ENCODE peak calls at places on chromosomes 7 and 10, in nine cellular contexts. Q is NT2/D1, I is stromal cell of bone marrow, U is mesothelial cell of epicardium, R is AG08395, V is choroid plexus epithelial cell, E is activated gamma-delta T cell treated with Interleukin-2 at 50 U/mL for 16 hours, X is cardiac fibroblast, T is HFF-Myc. K is an unnamed sample.

GRCh38 chr10:93032105-93032808 is 28.3 kb upstream of the CYP26C1 start:
- DNase-seq in Q (no peak), I (no peak), U (no peak), R (no peak), V (peak), E (no peak), X (no peak), T (no peak), K (no peak)

GRCh38 chr10:126731613-126731995 is 61.1 kb upstream of the C10orf90 start:
- DNase-seq in Q (no peak), I (peak), U (no peak), R (no peak), V (no peak), E (no peak), X (peak), T (no peak), K (no peak)

GRCh38 chr7:115585015-115585655 is 445.4 kb downstream of the TFEC start:
- DNase-seq in Q (no peak), I (no peak), U (no peak), R (no peak), V (no peak), E (no peak), X (no peak), T (no peak), K (no peak)

GRCh38 chr10:5550621-5551530 is 26.1 kb downstream of the CALML3 start:
- DNase-seq in Q (no peak), I (no peak), U (peak), R (no peak), V (peak), E (no peak), X (no peak), T (no peak), K (peak)

GRCh38 chr7:143417734-143418378 is 9.2 kb upstream of the EPHA1 start:
- DNase-seq in Q (no peak), I (no peak), U (no peak), R (no peak), V (no peak), E (no peak), X (no peak), T (no peak), K (no peak)

GRCh38 chr10:119079572-119080520 is 771 bp downstream of the EIF3A start:
- DNase-seq in Q (no peak), I (peak), U (peak), R (peak), V (peak), E (peak), X (peak), T (no peak), K (peak)

GRCh38 chr10:37496061-37496460 is 361.3 kb downstream of the ZNF248 start:
- DNase-seq in Q (no peak), I (no peak), U (no peak), R (no peak), V (no peak), E (no peak), X (no peak), T (no peak), K (no peak)

GRCh38 chr10:113866551-113867394 is 12.3 kb downstream of the NHLRC2 start:
- DNase-seq in Q (no peak), I (no peak), U (no peak), R (no peak), V (no peak), E (no peak), X (no peak), T (no peak), K (no peak)

GRCh38 chr10:116457480-116457879 is 29.8 kb downstream of the PNLIPRP3 start:
- DNase-seq in Q (no peak), I (no peak), U (no peak), R (no peak), V (no peak), E (no peak), X (no peak), T (no peak), K (no peak)

GRCh38 chr10:74011762-74012161 is 13.8 kb downstream of the VCL start:
- DNase-seq in Q (no peak), I (peak), U (no peak), R (peak), V (peak), E (no peak), X (peak), T (no peak), K (no peak)

GRCh38 chr10:67045404-67045803 is 119.6 kb downstream of the LRRTM3 start:
- DNase-seq in Q (no peak), I (no peak), U (no peak), R (no peak), V (no peak), E (no peak), X (peak), T (no peak), K (no peak)

GRCh38 chr7:94146408-94146807 is 142.3 kb upstream of the BET1 start:
- DNase-seq in Q (no peak), I (no peak), U (no peak), R (no peak), V (peak), E (no peak), X (no peak), T (no peak), K (no peak)

GRCh38 chr10:316390-316789 is 181.1 kb downstream of the ZMYND11 start:
- DNase-seq in Q (no peak), I (no peak), U (no peak), R (no peak), V (no peak), E (no peak), X (no peak), T (no peak), K (no peak)

GRCh38 chr10:22222236-22223190 is 4.7 kb upstream of the EBLN1 start:
- DNase-seq in Q (no peak), I (no peak), U (no peak), R (no peak), V (no peak), E (no peak), X (no peak), T (no peak), K (no peak)

GRCh38 chr10:129513312-129513711 is 46.3 kb downstream of the MGMT start:
- DNase-seq in Q (no peak), I (no peak), U (no peak), R (no peak), V (no peak), E (no peak), X (no peak), T (no peak), K (no peak)

GRCh38 chr7:7746419-7746818 is 28.0 kb upstream of the RPA3 start:
- DNase-seq in Q (no peak), I (no peak), U (no peak), R (no peak), V (no peak), E (no peak), X (no peak), T (no peak), K (no peak)

GRCh38 chr10:31586708-31587107 is 267.7 kb downstream of the ZEB1 start:
- DNase-seq in Q (no peak), I (no peak), U (no peak), R (no peak), V (no peak), E (no peak), X (no peak), T (no peak), K (no peak)

GRCh38 chr7:131945948-131946525 is 389.6 kb upstream of the PODXL start:
- DNase-seq in Q (no peak), I (no peak), U (no peak), R (no peak), V (no peak), E (no peak), X (no peak), T (no peak), K (no peak)

GRCh38 chr7:54987772-54988171 is 31.0 kb upstream of the EGFR start:
- DNase-seq in Q (no peak), I (no peak), U (no peak), R (no peak), V (no peak), E (no peak), X (no peak), T (no peak), K (no peak)